ENCODE peak calls at places on chromosomes 3 and 15, in four cellular contexts. M, B, D and X are unnamed samples.
A peak's percentile ranks its signal among the peaks of the same experiment; 100 is the strongest.

GRCh38 chr15:93497256-93497655 is 408.2 kb upstream of the RGMA start:
- DNase-seq in M (no peak), B (no peak), D (no peak), X (no peak)

GRCh38 chr3:105719791-105720190 is 149.0 kb downstream of the CBLB start:
- DNase-seq in M (no peak), B (no peak), D (no peak), X (no peak)

GRCh38 chr3:187186801-187187421 is 10.4 kb upstream of the RTP1 start:
- DNase-seq in M (no peak), B (peak; percentile 48), D (no peak), X (peak; percentile 90)

GRCh38 chr15:88740356-88740755 is 62.9 kb upstream of the ACAN start:
- DNase-seq in M (no peak), B (no peak), D (no peak), X (no peak)

GRCh38 chr15:98651581-98652220 is 3.4 kb downstream of the IGF1R start:
- DNase-seq in M (peak; percentile 44), B (no peak), D (no peak), X (no peak)

GRCh38 chr15:70504305-70504951 is 258.9 kb downstream of the UACA start:
- DNase-seq in M (no peak), B (peak; percentile 53), D (peak; percentile 70), X (peak; percentile 85)

GRCh38 chr3:142876417-142876816 is 12.5 kb downstream of the PCOLCE2 start:
- DNase-seq in M (no peak), B (no peak), D (no peak), X (no peak)

GRCh38 chr3:126546549-126547239 is 12.0 kb downstream of the C3orf22 start:
- DNase-seq in M (no peak), B (no peak), D (peak; percentile 5), X (no peak)

GRCh38 chr15:66131831-66132230 is 121.7 kb downstream of the MEGF11 start:
- DNase-seq in M (no peak), B (no peak), D (no peak), X (no peak)

GRCh38 chr3:77370413-77370812 is 330.5 kb downstream of the ROBO2 start:
- DNase-seq in M (no peak), B (no peak), D (peak; percentile 35), X (no peak)

GRCh38 chr3:44885618-44886017 is 11.2 kb downstream of the TGM4 start:
- DNase-seq in M (no peak), B (no peak), D (peak; percentile 77), X (no peak)

GRCh38 chr3:36405193-36405592 is 24.9 kb downstream of the STAC start:
- DNase-seq in M (no peak), B (no peak), D (no peak), X (no peak)

GRCh38 chr15:31341036-31341435 is 14.4 kb downstream of the KLF13 start:
- DNase-seq in M (no peak), B (no peak), D (no peak), X (no peak)
- H3K4me1 ChIP-seq in M (no peaks in the 10 kb centered on the region), B (peaks cover 57% of the 10 kb centered on the region), D (peaks cover 24% of the 10 kb centered on the region), X (peaks cover 61% of the 10 kb centered on the region)

DNA sequence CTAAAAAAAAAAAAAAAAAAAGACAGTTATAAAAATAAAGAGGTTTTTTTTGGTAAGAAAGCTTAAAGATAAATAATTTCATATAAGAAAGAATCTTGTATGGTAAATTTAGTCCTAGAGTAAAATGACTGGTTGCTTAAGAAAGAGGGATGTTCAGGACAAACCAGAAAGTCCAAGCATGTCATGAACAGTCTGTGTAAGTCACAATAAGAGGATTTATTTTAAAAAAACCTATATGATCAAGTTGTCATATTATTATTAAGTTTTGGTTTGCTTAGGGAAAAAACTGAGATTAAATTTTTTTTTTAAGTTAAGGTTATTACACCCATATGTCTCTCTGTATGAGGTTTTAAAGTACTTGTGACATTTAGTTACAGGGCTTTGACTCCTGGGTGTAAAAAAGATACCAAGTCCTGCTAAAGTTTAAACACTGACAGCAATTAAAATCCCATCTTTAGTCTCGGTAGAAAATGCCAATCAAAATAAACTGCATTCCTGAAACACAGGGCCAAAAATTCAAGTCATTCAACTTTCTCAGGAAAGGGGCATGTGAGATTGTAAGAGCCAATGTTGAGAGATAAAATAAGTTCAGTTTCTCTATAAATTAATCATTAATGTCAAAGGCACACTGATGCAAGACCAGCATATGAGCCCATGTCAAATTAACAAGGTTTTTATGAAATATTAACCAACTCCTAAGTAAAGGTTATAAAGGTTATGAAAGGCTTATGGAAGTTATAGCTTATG is 8.5 kb upstream of the BDH1 start:
- DNase-seq in M (peak; percentile 43), B (no peak), D (no peak), X (no peak)
- H3K4me1 ChIP-seq in M (no peaks in the 10 kb centered on the region), B (no peaks in the 10 kb centered on the region), D (no peaks in the 10 kb centered on the region), X (no peaks in the 10 kb centered on the region)

GRCh38 chr15:77503764-77504163 is 83.1 kb downstream of the HMG20A start:
- DNase-seq in M (no peak), B (no peak), D (no peak), X (no peak)
- H3K4me1 ChIP-seq in M (peaks cover 60% of the 10 kb centered on the region), B (peaks cover 42% of the 10 kb centered on the region), D (peaks cover 13% of the 10 kb centered on the region), X (peaks cover 18% of the 10 kb centered on the region)

DNA sequence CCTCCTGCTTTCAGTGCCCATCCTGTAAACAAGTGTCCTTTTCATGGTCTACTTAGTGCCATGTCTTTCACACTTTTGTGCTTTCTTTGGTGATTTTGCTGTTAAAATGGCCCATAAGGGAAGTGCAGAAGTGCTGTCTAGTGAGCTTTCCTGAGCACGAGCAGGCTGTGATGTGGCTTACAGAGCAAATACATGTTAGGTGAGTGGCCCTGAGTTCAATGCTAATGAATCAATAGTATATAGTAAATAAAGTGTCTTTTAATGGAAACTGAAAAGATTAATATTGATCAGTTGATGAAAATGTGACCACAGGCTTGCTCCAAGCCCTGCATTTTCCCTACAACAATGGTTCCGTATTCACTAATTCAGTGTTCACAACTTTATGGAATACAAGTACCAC is 5.7 kb downstream of the SH3BP5 start:
- DNase-seq in M (no peak), B (no peak), D (no peak), X (no peak)
- H3K4me1 ChIP-seq in M (peaks cover 44% of the 10 kb centered on the region), B (peaks cover 41% of the 10 kb centered on the region), D (peaks cover 59% of the 10 kb centered on the region), X (peaks cover 36% of the 10 kb centered on the region)

DNA sequence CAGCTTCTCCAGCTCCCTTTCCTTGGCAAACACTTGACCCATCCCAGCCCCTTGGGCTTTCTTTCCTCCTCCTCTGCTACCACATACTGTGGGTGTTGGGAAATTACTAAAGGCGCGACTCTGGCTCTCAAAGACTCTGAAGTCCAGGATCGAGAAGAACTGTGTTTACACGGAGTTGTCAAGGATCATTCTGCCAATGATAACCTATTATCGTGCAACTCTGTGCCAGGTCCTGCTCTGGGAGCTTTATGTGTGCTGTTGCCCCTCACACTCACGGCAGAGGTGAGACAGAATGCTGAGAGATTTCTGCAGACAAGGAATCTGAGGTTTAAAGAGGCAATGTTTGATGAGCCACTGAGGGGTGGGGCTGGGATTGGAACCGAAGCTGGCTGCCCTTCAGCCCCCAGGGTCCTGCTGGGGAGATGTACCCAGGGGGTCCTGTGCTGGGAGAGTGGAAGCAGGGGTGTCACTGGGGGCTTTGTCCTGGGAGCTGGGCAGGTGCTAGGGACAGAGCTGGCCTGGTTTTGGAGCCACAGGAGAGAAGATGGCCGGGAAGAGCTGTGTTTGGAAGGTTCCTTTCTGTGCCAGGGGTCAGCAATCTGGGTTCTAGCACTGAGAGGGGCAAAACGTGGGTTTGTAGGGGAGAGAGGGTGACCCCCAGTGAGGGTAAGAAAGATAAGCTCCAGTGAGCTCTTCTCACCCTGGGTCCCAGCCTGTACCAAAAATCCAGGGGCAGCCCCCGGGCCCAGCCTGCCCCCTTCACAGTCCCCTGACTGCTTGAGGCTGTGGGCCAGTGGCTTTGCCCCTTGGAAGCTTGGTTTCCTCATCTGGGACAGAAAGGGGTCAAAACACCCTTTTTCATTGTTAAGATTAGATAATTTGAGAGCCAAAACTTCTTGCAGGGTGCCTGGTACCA is 69.4 kb downstream of the SMAD3 start:
- DNase-seq in M (no peak), B (no peak), D (no peak), X (no peak)
- H3K4me1 ChIP-seq in M (peaks cover 55% of the 10 kb centered on the region), B (no peaks in the 10 kb centered on the region), D (no peaks in the 10 kb centered on the region), X (peaks cover 69% of the 10 kb centered on the region)

GRCh38 chr15:31401282-31401681 is 74.6 kb downstream of the KLF13 start:
- DNase-seq in M (no peak), B (no peak), D (no peak), X (no peak)

GRCh38 chr15:31402003-31402402 is 75.4 kb downstream of the KLF13 start:
- DNase-seq in M (no peak), B (no peak), D (no peak), X (no peak)

GRCh38 chr15:31403606-31404005 is 77.0 kb downstream of the KLF13 start:
- DNase-seq in M (no peak), B (no peak), D (no peak), X (no peak)

GRCh38 chr15:31402511-31403056 is 75.9 kb downstream of the KLF13 start:
- DNase-seq in M (no peak), B (no peak), D (no peak), X (peak; percentile 93)

DNA sequence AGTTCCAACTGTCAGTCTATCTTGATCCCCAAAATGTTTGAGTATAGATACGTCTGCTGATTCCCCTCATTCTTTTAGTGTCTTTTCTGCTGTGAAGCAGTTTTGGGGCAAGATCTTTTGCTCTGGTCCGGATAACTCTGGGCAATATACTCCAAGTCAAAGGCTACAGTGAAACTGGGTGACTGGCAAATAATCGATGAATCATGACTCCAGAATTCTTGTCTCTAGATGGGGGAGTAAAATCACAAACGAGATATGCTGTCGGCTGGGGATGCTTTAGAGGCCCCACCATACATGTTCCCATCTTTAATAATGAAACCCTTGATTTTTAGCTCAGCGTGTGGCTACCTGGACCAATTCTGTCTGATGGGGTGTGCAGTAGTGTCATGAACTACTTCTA is 76.5 kb downstream of the KLF13 start:
- DNase-seq in M (no peak), B (no peak), D (no peak), X (no peak)
- H3K4me1 ChIP-seq in M (peaks cover 1% of the 10 kb centered on the region), B (peaks cover 8% of the 10 kb centered on the region), D (no peaks in the 10 kb centered on the region), X (peaks cover 7% of the 10 kb centered on the region)